ENCODE peak calls at places on chromosomes 12 and 14, in six cellular contexts. One of them, this sample, is unnamed.

GRCh38 chr12:107320929-107321618 is 227.7 kb upstream of the CRY1 start:
- DNase-seq in AG04450: no peak
- DNase-seq in bronchial epithelial cell: peak; percentile 71
- DNase-seq in ascending aorta: no peak
- DNase-seq in fibroblast of mammary gland: no peak
- DNase-seq in tibial artery: no peak
- DNase-seq in this sample: no peak

GRCh38 chr12:30847259-30847658 is 79.3 kb upstream of the TSPAN11 start:
- DNase-seq in AG04450: peak; percentile 8
- DNase-seq in bronchial epithelial cell: peak; percentile 69
- DNase-seq in ascending aorta: no peak
- DNase-seq in fibroblast of mammary gland: peak; percentile 81
- DNase-seq in tibial artery: no peak
- DNase-seq in this sample: peak; percentile 40

GRCh38 chr14:72942934-72943333 is 16.7 kb downstream of the DCAF4 start:
- DNase-seq in AG04450: no peak
- DNase-seq in bronchial epithelial cell: no peak
- DNase-seq in ascending aorta: no peak
- DNase-seq in fibroblast of mammary gland: no peak
- DNase-seq in tibial artery: no peak
- DNase-seq in this sample: no peak

GRCh38 chr14:51554953-51555352 is 96.8 kb upstream of the FRMD6 start:
- DNase-seq in AG04450: no peak
- DNase-seq in bronchial epithelial cell: no peak
- DNase-seq in ascending aorta: no peak
- DNase-seq in fibroblast of mammary gland: peak; percentile 62
- DNase-seq in tibial artery: no peak
- DNase-seq in this sample: no peak

GRCh38 chr12:65529771-65530435 is 251.4 kb downstream of the MSRB3 start:
- DNase-seq in AG04450: no peak
- DNase-seq in bronchial epithelial cell: no peak
- DNase-seq in ascending aorta: no peak
- DNase-seq in fibroblast of mammary gland: no peak
- DNase-seq in tibial artery: no peak
- DNase-seq in this sample: no peak

GRCh38 chr12:114631242-114631641 is 52.7 kb downstream of the TBX3 start:
- DNase-seq in AG04450: no peak
- DNase-seq in bronchial epithelial cell: no peak
- DNase-seq in ascending aorta: no peak
- DNase-seq in fibroblast of mammary gland: no peak
- DNase-seq in tibial artery: no peak
- DNase-seq in this sample: no peak

GRCh38 chr12:104534162-104534856 is 77.6 kb downstream of the CHST11 start:
- DNase-seq in AG04450: no peak
- DNase-seq in bronchial epithelial cell: no peak
- DNase-seq in ascending aorta: no peak
- DNase-seq in fibroblast of mammary gland: no peak
- DNase-seq in tibial artery: no peak
- DNase-seq in this sample: no peak

GRCh38 chr12:47820631-47821345 is 1.1 kb upstream of the HDAC7 start:
- DNase-seq in AG04450: peak; percentile 88
- DNase-seq in bronchial epithelial cell: peak; percentile 79
- DNase-seq in ascending aorta: peak; percentile 74
- DNase-seq in fibroblast of mammary gland: peak; percentile 97
- DNase-seq in tibial artery: peak; percentile 96
- DNase-seq in this sample: peak; percentile 87

GRCh38 chr12:62602445-62603060 is 135.9 kb downstream of the MON2 start:
- DNase-seq in AG04450: peak; percentile 68
- DNase-seq in bronchial epithelial cell: peak; percentile 81
- DNase-seq in ascending aorta: peak; percentile 64
- DNase-seq in fibroblast of mammary gland: peak; percentile 92
- DNase-seq in tibial artery: peak; percentile 93
- DNase-seq in this sample: peak; percentile 74

GRCh38 chr12:62600038-62600437 is 133.4 kb downstream of the MON2 start:
- DNase-seq in AG04450: no peak
- DNase-seq in bronchial epithelial cell: no peak
- DNase-seq in ascending aorta: no peak
- DNase-seq in fibroblast of mammary gland: no peak
- DNase-seq in tibial artery: no peak
- DNase-seq in this sample: no peak

GRCh38 chr12:62597253-62597652 is 130.6 kb downstream of the MON2 start:
- DNase-seq in AG04450: no peak
- DNase-seq in bronchial epithelial cell: no peak
- DNase-seq in ascending aorta: no peak
- DNase-seq in fibroblast of mammary gland: no peak
- DNase-seq in tibial artery: no peak
- DNase-seq in this sample: no peak

GRCh38 chr12:62601765-62602444 is 135.3 kb downstream of the MON2 start:
- DNase-seq in AG04450: no peak
- DNase-seq in bronchial epithelial cell: no peak
- DNase-seq in ascending aorta: no peak
- DNase-seq in fibroblast of mammary gland: no peak
- DNase-seq in tibial artery: no peak
- DNase-seq in this sample: no peak

GRCh38 chr12:62598846-62599245 is 132.2 kb downstream of the MON2 start:
- DNase-seq in AG04450: no peak
- DNase-seq in bronchial epithelial cell: no peak
- DNase-seq in ascending aorta: no peak
- DNase-seq in fibroblast of mammary gland: no peak
- DNase-seq in tibial artery: no peak
- DNase-seq in this sample: no peak
- H3K4me3 ChIP-seq in AG04450: no peak overlapping the region
- H3K4me3 ChIP-seq in bronchial epithelial cell: no peak overlapping the region
- H3K4me3 ChIP-seq in ascending aorta: no peak overlapping the region
- H3K4me3 ChIP-seq in fibroblast of mammary gland: no peak overlapping the region
- H3K4me3 ChIP-seq in tibial artery: no peak overlapping the region
- H3K4me3 ChIP-seq in this sample: no peak overlapping the region

GRCh38 chr14:105470163-105470811 is 4.3 kb upstream of the CRIP2 start:
- DNase-seq in AG04450: no peak
- DNase-seq in bronchial epithelial cell: no peak
- DNase-seq in ascending aorta: no peak
- DNase-seq in fibroblast of mammary gland: no peak
- DNase-seq in tibial artery: no peak
- DNase-seq in this sample: no peak

GRCh38 chr14:105467942-105468471 is 6.6 kb upstream of the CRIP2 start:
- DNase-seq in AG04450: no peak
- DNase-seq in bronchial epithelial cell: no peak
- DNase-seq in ascending aorta: no peak
- DNase-seq in fibroblast of mammary gland: no peak
- DNase-seq in tibial artery: no peak
- DNase-seq in this sample: no peak

GRCh38 chr14:105467249-105467941 is 7.2 kb upstream of the CRIP2 start:
- DNase-seq in AG04450: no peak
- DNase-seq in bronchial epithelial cell: no peak
- DNase-seq in ascending aorta: no peak
- DNase-seq in fibroblast of mammary gland: no peak
- DNase-seq in tibial artery: no peak
- DNase-seq in this sample: no peak

GRCh38 chr14:105469456-105470162 is 5.0 kb upstream of the CRIP2 start:
- DNase-seq in AG04450: no peak
- DNase-seq in bronchial epithelial cell: no peak
- DNase-seq in ascending aorta: no peak
- DNase-seq in fibroblast of mammary gland: no peak
- DNase-seq in tibial artery: no peak
- DNase-seq in this sample: no peak

DNA sequence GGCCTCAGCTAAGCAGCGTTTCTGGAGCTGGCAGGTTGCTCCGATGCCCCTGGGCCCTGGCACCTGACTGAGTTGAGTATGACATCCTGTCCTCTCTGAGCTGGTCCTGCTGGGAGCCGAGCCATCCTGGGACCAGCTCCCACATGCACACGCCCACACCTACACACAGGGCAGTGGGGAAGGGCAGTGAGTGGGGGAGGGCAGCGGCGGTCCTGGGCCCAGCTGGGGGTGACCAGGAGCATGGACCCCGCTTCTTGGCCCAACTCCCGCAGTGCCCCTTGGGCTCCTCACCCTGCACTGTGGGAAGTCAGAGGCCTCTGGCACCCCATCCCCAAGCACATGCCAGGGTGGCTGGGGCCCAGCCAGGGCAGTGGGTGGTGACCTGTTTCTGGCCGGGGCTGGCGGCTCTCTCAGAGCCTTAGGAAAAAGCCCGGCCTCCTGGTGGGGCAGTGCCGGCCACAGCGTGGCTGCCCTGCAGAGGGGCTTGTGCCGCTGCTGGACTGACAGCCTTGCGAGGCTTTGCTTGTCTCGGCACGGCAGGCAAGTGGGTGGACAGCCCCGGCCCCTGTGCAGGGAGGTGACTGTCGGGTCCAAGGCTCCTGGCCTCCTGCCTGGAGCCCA is 5.9 kb upstream of the CRIP2 start:
- DNase-seq in AG04450: no peak
- DNase-seq in bronchial epithelial cell: no peak
- DNase-seq in ascending aorta: no peak
- DNase-seq in fibroblast of mammary gland: no peak
- DNase-seq in tibial artery: peak; percentile 92
- DNase-seq in this sample: no peak
- TF ChIP-seq CTCF in AG04450: no peak
- TF ChIP-seq CTCF in bronchial epithelial cell: no peak
- TF ChIP-seq CTCF in ascending aorta: peak; percentile 15
- TF ChIP-seq CTCF in fibroblast of mammary gland: no peak
- TF ChIP-seq CTCF in tibial artery: peak; percentile 16
- TF ChIP-seq CTCF in this sample: no peak

GRCh38 chr12:25186038-25186787 is 8.7 kb downstream of the DNAI7 start:
- DNase-seq in AG04450: no peak
- DNase-seq in bronchial epithelial cell: no peak
- DNase-seq in ascending aorta: no peak
- DNase-seq in fibroblast of mammary gland: no peak
- DNase-seq in tibial artery: no peak
- DNase-seq in this sample: no peak
- H3K4me3 ChIP-seq in AG04450: no peak overlapping the region
- H3K4me3 ChIP-seq in bronchial epithelial cell: no peak overlapping the region
- H3K4me3 ChIP-seq in ascending aorta: no peak overlapping the region
- H3K4me3 ChIP-seq in fibroblast of mammary gland: no peak overlapping the region
- H3K4me3 ChIP-seq in tibial artery: no peak overlapping the region
- H3K4me3 ChIP-seq in this sample: no peak overlapping the region

GRCh38 chr14:89144066-89144465 is 273.0 kb downstream of the FOXN3 start:
- DNase-seq in AG04450: no peak
- DNase-seq in bronchial epithelial cell: no peak
- DNase-seq in ascending aorta: no peak
- DNase-seq in fibroblast of mammary gland: no peak
- DNase-seq in tibial artery: no peak
- DNase-seq in this sample: no peak
- TF ChIP-seq CTCF in AG04450: no peak
- TF ChIP-seq CTCF in bronchial epithelial cell: no peak
- TF ChIP-seq CTCF in ascending aorta: no peak
- TF ChIP-seq CTCF in fibroblast of mammary gland: no peak
- TF ChIP-seq CTCF in tibial artery: no peak
- TF ChIP-seq CTCF in this sample: no peak

GRCh38 chr12:57109207-57110160 is 1.7 kb downstream of the STAT6 start:
- DNase-seq in AG04450: no peak
- DNase-seq in bronchial epithelial cell: no peak
- DNase-seq in ascending aorta: no peak
- DNase-seq in fibroblast of mammary gland: no peak
- DNase-seq in tibial artery: no peak
- DNase-seq in this sample: no peak

GRCh38 chr12:57111046-57111698 is at the start of gene STAT6:
- DNase-seq in AG04450: no peak
- DNase-seq in bronchial epithelial cell: peak; percentile 76
- DNase-seq in ascending aorta: peak; percentile 80
- DNase-seq in fibroblast of mammary gland: peak; percentile 87
- DNase-seq in tibial artery: peak; percentile 94
- DNase-seq in this sample: peak; percentile 67

GRCh38 chr12:57107456-57107855 is 3.7 kb downstream of the STAT6 start:
- DNase-seq in AG04450: no peak
- DNase-seq in bronchial epithelial cell: no peak
- DNase-seq in ascending aorta: no peak
- DNase-seq in fibroblast of mammary gland: no peak
- DNase-seq in tibial artery: no peak
- DNase-seq in this sample: no peak

GRCh38 chr12:57112492-57113294 is 1.5 kb upstream of the STAT6 start:
- DNase-seq in AG04450: no peak
- DNase-seq in bronchial epithelial cell: no peak
- DNase-seq in ascending aorta: no peak
- DNase-seq in fibroblast of mammary gland: no peak
- DNase-seq in tibial artery: no peak
- DNase-seq in this sample: no peak

GRCh38 chr12:57110189-57111045 is 745 bp downstream of the STAT6 start:
- DNase-seq in AG04450: no peak
- DNase-seq in bronchial epithelial cell: no peak
- DNase-seq in ascending aorta: no peak
- DNase-seq in fibroblast of mammary gland: peak; percentile 40
- DNase-seq in tibial artery: peak; percentile 90
- DNase-seq in this sample: no peak
- H3K4me3 ChIP-seq in AG04450: peak overlapping the region; percentile 87
- H3K4me3 ChIP-seq in bronchial epithelial cell: peak overlapping the region; percentile 76
- H3K4me3 ChIP-seq in ascending aorta: peak overlapping the region; percentile 90
- H3K4me3 ChIP-seq in fibroblast of mammary gland: peak overlapping the region; percentile 92
- H3K4me3 ChIP-seq in tibial artery: peak overlapping the region; percentile 74
- H3K4me3 ChIP-seq in this sample: peak overlapping the region; percentile 86

GRCh38 chr12:13724136-13724535 is 257.3 kb downstream of the GRIN2B start:
- DNase-seq in AG04450: no peak
- DNase-seq in bronchial epithelial cell: no peak
- DNase-seq in ascending aorta: no peak
- DNase-seq in fibroblast of mammary gland: no peak
- DNase-seq in tibial artery: no peak
- DNase-seq in this sample: no peak
- TF ChIP-seq CTCF in AG04450: no peak
- TF ChIP-seq CTCF in bronchial epithelial cell: no peak
- TF ChIP-seq CTCF in ascending aorta: no peak
- TF ChIP-seq CTCF in fibroblast of mammary gland: no peak
- TF ChIP-seq CTCF in tibial artery: no peak
- TF ChIP-seq CTCF in this sample: no peak

GRCh38 chr12:53224268-53224896 is 7.6 kb downstream of the RARG start:
- DNase-seq in AG04450: no peak
- DNase-seq in bronchial epithelial cell: peak; percentile 78
- DNase-seq in ascending aorta: no peak
- DNase-seq in fibroblast of mammary gland: no peak
- DNase-seq in tibial artery: peak; percentile 59
- DNase-seq in this sample: no peak

GRCh38 chr12:53223006-53223305 is 9.1 kb downstream of the RARG start:
- DNase-seq in AG04450: no peak
- DNase-seq in bronchial epithelial cell: no peak
- DNase-seq in ascending aorta: no peak
- DNase-seq in fibroblast of mammary gland: no peak
- DNase-seq in tibial artery: peak; percentile 56
- DNase-seq in this sample: no peak

GRCh38 chr12:53224897-53225634 is 6.9 kb downstream of the RARG start:
- DNase-seq in AG04450: no peak
- DNase-seq in bronchial epithelial cell: no peak
- DNase-seq in ascending aorta: no peak
- DNase-seq in fibroblast of mammary gland: no peak
- DNase-seq in tibial artery: peak; percentile 67
- DNase-seq in this sample: no peak

GRCh38 chr12:53222170-53223005 is 9.6 kb downstream of the RARG start:
- DNase-seq in AG04450: no peak
- DNase-seq in bronchial epithelial cell: no peak
- DNase-seq in ascending aorta: no peak
- DNase-seq in fibroblast of mammary gland: peak; percentile 46
- DNase-seq in tibial artery: peak; percentile 54
- DNase-seq in this sample: no peak

GRCh38 chr12:53223391-53224267 is 8.4 kb downstream of the RARG start:
- DNase-seq in AG04450: no peak
- DNase-seq in bronchial epithelial cell: peak; percentile 55
- DNase-seq in ascending aorta: no peak
- DNase-seq in fibroblast of mammary gland: peak; percentile 40
- DNase-seq in tibial artery: peak; percentile 78
- DNase-seq in this sample: no peak
- H3K4me3 ChIP-seq in AG04450: peak overlapping the region; percentile 3
- H3K4me3 ChIP-seq in bronchial epithelial cell: no peak overlapping the region
- H3K4me3 ChIP-seq in ascending aorta: no peak overlapping the region
- H3K4me3 ChIP-seq in fibroblast of mammary gland: no peak overlapping the region
- H3K4me3 ChIP-seq in tibial artery: peak overlapping the region; percentile 8
- H3K4me3 ChIP-seq in this sample: no peak overlapping the region